ENCODE peak calls at places on chromosome 17, in ten cellular contexts. F, R, X, C, T, K, P, O, V and U are unnamed samples.
A peak's percentile ranks its signal among the peaks of the same experiment; 100 is the strongest.

GRCh38 chr17:41943492-41943891 is 13.1 kb downstream of the ODAD4 start:
- DNase-seq in F (no peak), R (no peak), X (no peak), C (no peak), T (no peak), K (no peak), P (no peak), O (no peak), V (no peak), U (no peak)

GRCh38 chr17:10216213-10216982 is 18.0 kb upstream of the GAS7 start:
- DNase-seq in F (no peak), R (no peak), X (no peak), C (peak; percentile 39), T (no peak), K (no peak), P (no peak), O (no peak), V (no peak), U (no peak)

GRCh38 chr17:38333635-38334295 is 10.0 kb downstream of the GPR179 start:
- DNase-seq in F (no peak), R (peak; percentile 54), X (peak; percentile 32), C (peak; percentile 91), T (no peak), K (no peak), P (peak; percentile 29), O (no peak), V (peak; percentile 78), U (peak; percentile 52)

GRCh38 chr17:27544350-27545131 is 86.4 kb upstream of the LGALS9 start:
- DNase-seq in F (no peak), R (no peak), X (no peak), C (no peak), T (no peak), K (no peak), P (no peak), O (no peak), V (no peak), U (peak; percentile 76)

GRCh38 chr17:78401246-78401645 is 22.8 kb downstream of the PGS1 start:
- DNase-seq in F (peak; percentile 52), R (no peak), X (no peak), C (no peak), T (no peak), K (peak; percentile 81), P (no peak), O (no peak), V (no peak), U (no peak)

GRCh38 chr17:72120878-72121163 is at the start of gene SOX9:
- DNase-seq in F (peak; percentile 97), R (peak; percentile 77), X (peak; percentile 91), C (peak; percentile 97), T (peak; percentile 85), K (peak; percentile 97), P (peak; percentile 92), O (no peak), V (peak; percentile 95), U (peak; percentile 76)

GRCh38 chr17:9213311-9213655 is 192.0 kb downstream of the NTN1 start:
- DNase-seq in F (no peak), R (no peak), X (no peak), C (no peak), T (no peak), K (no peak), P (no peak), O (no peak), V (no peak), U (no peak)

GRCh38 chr17:78128616-78129384 is at the start of gene TMC6:
- DNase-seq in F (peak; percentile 59), R (no peak), X (peak; percentile 83), C (peak; percentile 88), T (no peak), K (peak; percentile 72), P (peak; percentile 74), O (no peak), V (peak; percentile 93), U (peak; percentile 82)

GRCh38 chr17:35743911-35744328 is 9.1 kb downstream of the GAS2L2 start:
- DNase-seq in F (no peak), R (no peak), X (no peak), C (peak; percentile 78), T (no peak), K (no peak), P (no peak), O (no peak), V (peak; percentile 14), U (no peak)

GRCh38 chr17:78767806-78768205 is 14.3 kb downstream of the CYTH1 start:
- DNase-seq in F (peak; percentile 49), R (no peak), X (no peak), C (no peak), T (no peak), K (no peak), P (no peak), O (no peak), V (no peak), U (no peak)

GRCh38 chr17:45262516-45263476 is 902 bp upstream of the SPATA32 start:
- DNase-seq in F (peak; percentile 49), R (no peak), X (no peak), C (no peak), T (no peak), K (peak; percentile 49), P (no peak), O (no peak), V (no peak), U (no peak)

GRCh38 chr17:45264430-45264829 is 2.5 kb upstream of the SPATA32 start:
- DNase-seq in F (no peak), R (no peak), X (no peak), C (no peak), T (no peak), K (no peak), P (no peak), O (no peak), V (no peak), U (no peak)

GRCh38 chr17:45263477-45263860 is 1.6 kb upstream of the SPATA32 start:
- DNase-seq in F (no peak), R (no peak), X (no peak), C (no peak), T (no peak), K (no peak), P (no peak), O (no peak), V (no peak), U (no peak)

GRCh38 chr17:45260204-45260783 is 1.6 kb downstream of the SPATA32 start:
- DNase-seq in F (no peak), R (no peak), X (no peak), C (no peak), T (no peak), K (no peak), P (no peak), O (no peak), V (no peak), U (no peak)

GRCh38 chr17:45261577-45262515 is at the start of gene SPATA32:
- DNase-seq in F (peak; percentile 51), R (no peak), X (peak; percentile 72), C (peak; percentile 88), T (no peak), K (no peak), P (peak; percentile 73), O (no peak), V (peak; percentile 71), U (peak; percentile 80)
- TF ChIP-seq POLR2AphosphoS5 in F (peak; percentile 18), R (peak; percentile 68), X (peak; percentile 29), C (no peak), T (peak; percentile 39), K (no peak), P (no peak), O (no peak), V (no peak), U (no peak)

GRCh38 chr17:43545383-43545632 is 832 bp downstream of the ETV4 start:
- DNase-seq in F (peak; percentile 13), R (no peak), X (peak; percentile 45), C (no peak), T (no peak), K (no peak), P (peak; percentile 28), O (no peak), V (no peak), U (peak; percentile 47)
- TF ChIP-seq POLR2AphosphoS5 in F (no peak), R (no peak), X (no peak), C (no peak), T (no peak), K (no peak), P (no peak), O (no peak), V (no peak), U (no peak)

DNA sequence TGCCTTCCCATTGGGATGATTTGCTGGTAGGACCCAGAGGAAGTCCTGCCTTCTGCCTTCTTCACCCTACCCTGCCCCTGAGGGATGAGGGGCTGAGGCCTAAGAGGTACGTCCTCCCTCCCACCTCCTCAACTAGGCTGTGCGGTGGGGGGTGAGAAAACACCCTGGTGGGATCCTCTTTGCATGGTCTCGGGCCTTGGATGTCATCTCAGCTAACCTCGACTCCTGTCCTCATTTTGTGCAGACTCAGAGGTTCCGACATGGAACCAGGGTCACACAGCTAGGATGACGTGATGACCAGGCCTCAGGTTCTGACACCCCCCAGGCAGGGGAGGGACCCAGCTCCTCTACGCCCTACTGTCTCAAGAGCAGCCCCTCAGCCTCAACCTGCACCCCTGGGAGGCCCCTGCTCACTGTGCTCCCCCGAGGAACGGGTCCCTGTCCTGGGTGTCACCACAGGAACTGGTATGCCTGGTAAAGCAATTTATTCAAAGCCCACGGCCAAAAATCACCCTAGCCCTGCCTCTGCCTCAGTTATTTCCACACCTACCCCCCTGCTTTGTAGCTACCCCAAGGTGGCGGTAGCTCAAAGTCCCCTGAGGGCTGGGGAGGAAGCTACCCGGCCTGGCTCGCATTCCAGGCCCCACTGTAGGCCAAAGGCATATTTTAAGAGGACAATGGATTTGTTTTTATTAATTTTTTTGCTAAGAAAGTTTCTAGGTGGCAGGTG is 17.5 kb downstream of the UNC13D start:
- DNase-seq in F (no peak), R (no peak), X (no peak), C (no peak), T (no peak), K (no peak), P (no peak), O (no peak), V (no peak), U (no peak)
- TF ChIP-seq POLR2AphosphoS5 in F (no peak), R (no peak), X (no peak), C (no peak), T (no peak), K (no peak), P (no peak), O (no peak), V (no peak), U (no peak)

GRCh38 chr17:50090971-50091950 is 3.9 kb upstream of the PDK2 start:
- DNase-seq in F (no peak), R (no peak), X (no peak), C (no peak), T (no peak), K (no peak), P (no peak), O (no peak), V (no peak), U (no peak)
- TF ChIP-seq POLR2AphosphoS5 in F (no peak), R (no peak), X (no peak), C (no peak), T (peak; percentile 73), K (no peak), P (no peak), O (no peak), V (peak; percentile 3), U (no peak)